ENCODE peak calls at places on chromosomes 13 and 19, in four cellular contexts. One of them, this sample, is unnamed.

GRCh38 chr19:16263115-16263839 is 61.3 kb upstream of the KLF2 start:
- DNase-seq in stimulated activated CD4-positive, alpha-beta T cell treated with anti-CD3 and anti-CD28 coated beads, TNF-alpha, amount 100 ng/mL, for 24 hours: no peak
- DNase-seq in G401: no peak
- DNase-seq in HTR-8/SVneo: no peak
- DNase-seq in this sample: no peak

GRCh38 chr13:20702945-20703784 is at the start of gene IL17D:
- DNase-seq in stimulated activated CD4-positive, alpha-beta T cell treated with anti-CD3 and anti-CD28 coated beads, TNF-alpha, amount 100 ng/mL, for 24 hours: no peak
- DNase-seq in G401: peak
- DNase-seq in HTR-8/SVneo: no peak
- DNase-seq in this sample: peak

GRCh38 chr13:29100739-29101138 is 280.6 kb downstream of the MTUS2 start:
- DNase-seq in stimulated activated CD4-positive, alpha-beta T cell treated with anti-CD3 and anti-CD28 coated beads, TNF-alpha, amount 100 ng/mL, for 24 hours: no peak
- DNase-seq in G401: no peak
- DNase-seq in HTR-8/SVneo: no peak
- DNase-seq in this sample: no peak

GRCh38 chr13:79662882-79663281 is 181.9 kb downstream of the NDFIP2 start:
- DNase-seq in stimulated activated CD4-positive, alpha-beta T cell treated with anti-CD3 and anti-CD28 coated beads, TNF-alpha, amount 100 ng/mL, for 24 hours: no peak
- DNase-seq in G401: peak
- DNase-seq in HTR-8/SVneo: no peak
- DNase-seq in this sample: peak

GRCh38 chr19:47097396-47098217 is 16.0 kb downstream of the ZC3H4 start:
- DNase-seq in stimulated activated CD4-positive, alpha-beta T cell treated with anti-CD3 and anti-CD28 coated beads, TNF-alpha, amount 100 ng/mL, for 24 hours: no peak
- DNase-seq in G401: peak
- DNase-seq in HTR-8/SVneo: no peak
- DNase-seq in this sample: peak

GRCh38 chr19:51689751-51690358 is 3.3 kb upstream of the SPACA6 start:
- DNase-seq in stimulated activated CD4-positive, alpha-beta T cell treated with anti-CD3 and anti-CD28 coated beads, TNF-alpha, amount 100 ng/mL, for 24 hours: no peak
- DNase-seq in G401: peak
- DNase-seq in HTR-8/SVneo: no peak
- DNase-seq in this sample: no peak

GRCh38 chr13:84400711-84401110 is 518.4 kb upstream of the SLITRK1 start:
- DNase-seq in stimulated activated CD4-positive, alpha-beta T cell treated with anti-CD3 and anti-CD28 coated beads, TNF-alpha, amount 100 ng/mL, for 24 hours: no peak
- DNase-seq in G401: no peak
- DNase-seq in HTR-8/SVneo: peak
- DNase-seq in this sample: no peak

GRCh38 chr19:33849551-33850147 is 53.0 kb downstream of the KCTD15 start:
- DNase-seq in stimulated activated CD4-positive, alpha-beta T cell treated with anti-CD3 and anti-CD28 coated beads, TNF-alpha, amount 100 ng/mL, for 24 hours: no peak
- DNase-seq in G401: no peak
- DNase-seq in HTR-8/SVneo: no peak
- DNase-seq in this sample: no peak

GRCh38 chr13:42486711-42487198 is 87.2 kb upstream of the TNFSF11 start:
- DNase-seq in stimulated activated CD4-positive, alpha-beta T cell treated with anti-CD3 and anti-CD28 coated beads, TNF-alpha, amount 100 ng/mL, for 24 hours: no peak
- DNase-seq in G401: no peak
- DNase-seq in HTR-8/SVneo: peak
- DNase-seq in this sample: no peak

GRCh38 chr19:35328851-35329285 is at the start of gene CD22:
- DNase-seq in stimulated activated CD4-positive, alpha-beta T cell treated with anti-CD3 and anti-CD28 coated beads, TNF-alpha, amount 100 ng/mL, for 24 hours: no peak
- DNase-seq in G401: no peak
- DNase-seq in HTR-8/SVneo: no peak
- DNase-seq in this sample: no peak

GRCh38 chr13:51970251-51970793 is 40.9 kb downstream of the ATP7B start:
- DNase-seq in stimulated activated CD4-positive, alpha-beta T cell treated with anti-CD3 and anti-CD28 coated beads, TNF-alpha, amount 100 ng/mL, for 24 hours: no peak
- DNase-seq in G401: no peak
- DNase-seq in HTR-8/SVneo: no peak
- DNase-seq in this sample: no peak

GRCh38 chr19:49339364-49340068 is 4.3 kb downstream of the CD37 start:
- DNase-seq in stimulated activated CD4-positive, alpha-beta T cell treated with anti-CD3 and anti-CD28 coated beads, TNF-alpha, amount 100 ng/mL, for 24 hours: no peak
- DNase-seq in G401: peak
- DNase-seq in HTR-8/SVneo: no peak
- DNase-seq in this sample: peak

GRCh38 chr13:48709213-48709612 is 55.5 kb downstream of the CYSLTR2 start:
- DNase-seq in stimulated activated CD4-positive, alpha-beta T cell treated with anti-CD3 and anti-CD28 coated beads, TNF-alpha, amount 100 ng/mL, for 24 hours: no peak
- DNase-seq in G401: no peak
- DNase-seq in HTR-8/SVneo: no peak
- DNase-seq in this sample: no peak

GRCh38 chr19:51029718-51030117 is 3.3 kb upstream of the KLK11 start:
- DNase-seq in stimulated activated CD4-positive, alpha-beta T cell treated with anti-CD3 and anti-CD28 coated beads, TNF-alpha, amount 100 ng/mL, for 24 hours: no peak
- DNase-seq in G401: no peak
- DNase-seq in HTR-8/SVneo: no peak
- DNase-seq in this sample: no peak

GRCh38 chr13:53073711-53074110 is 45.1 kb downstream of the OLFM4 start:
- DNase-seq in stimulated activated CD4-positive, alpha-beta T cell treated with anti-CD3 and anti-CD28 coated beads, TNF-alpha, amount 100 ng/mL, for 24 hours: no peak
- DNase-seq in G401: no peak
- DNase-seq in HTR-8/SVneo: no peak
- DNase-seq in this sample: no peak

GRCh38 chr19:2087621-2088100 is 8.5 kb downstream of the MOB3A start:
- DNase-seq in stimulated activated CD4-positive, alpha-beta T cell treated with anti-CD3 and anti-CD28 coated beads, TNF-alpha, amount 100 ng/mL, for 24 hours: no peak
- DNase-seq in G401: no peak
- DNase-seq in HTR-8/SVneo: no peak
- DNase-seq in this sample: no peak

GRCh38 chr13:98267080-98267912 is 90.2 kb upstream of the RNF113B start:
- DNase-seq in stimulated activated CD4-positive, alpha-beta T cell treated with anti-CD3 and anti-CD28 coated beads, TNF-alpha, amount 100 ng/mL, for 24 hours: no peak
- DNase-seq in G401: no peak
- DNase-seq in HTR-8/SVneo: no peak
- DNase-seq in this sample: peak

GRCh38 chr19:7292950-7293794 is 1.0 kb downstream of the INSR start:
- DNase-seq in stimulated activated CD4-positive, alpha-beta T cell treated with anti-CD3 and anti-CD28 coated beads, TNF-alpha, amount 100 ng/mL, for 24 hours: no peak
- DNase-seq in G401: no peak
- DNase-seq in HTR-8/SVneo: no peak
- DNase-seq in this sample: peak

GRCh38 chr19:46919324-46919723 is 58.5 kb downstream of the ARHGAP35 start:
- DNase-seq in stimulated activated CD4-positive, alpha-beta T cell treated with anti-CD3 and anti-CD28 coated beads, TNF-alpha, amount 100 ng/mL, for 24 hours: no peak
- DNase-seq in G401: no peak
- DNase-seq in HTR-8/SVneo: no peak
- DNase-seq in this sample: no peak

GRCh38 chr13:113726961-113727411 is 32.0 kb upstream of the TMEM255B start:
- DNase-seq in stimulated activated CD4-positive, alpha-beta T cell treated with anti-CD3 and anti-CD28 coated beads, TNF-alpha, amount 100 ng/mL, for 24 hours: no peak
- DNase-seq in G401: peak
- DNase-seq in HTR-8/SVneo: no peak
- DNase-seq in this sample: peak

GRCh38 chr19:28581468-28581770 is 631.5 kb downstream of the UQCRFS1 start:
- DNase-seq in stimulated activated CD4-positive, alpha-beta T cell treated with anti-CD3 and anti-CD28 coated beads, TNF-alpha, amount 100 ng/mL, for 24 hours: no peak
- DNase-seq in G401: no peak
- DNase-seq in HTR-8/SVneo: no peak
- DNase-seq in this sample: no peak

GRCh38 chr13:71922191-71922590 is 55.2 kb upstream of the DACH1 start:
- DNase-seq in stimulated activated CD4-positive, alpha-beta T cell treated with anti-CD3 and anti-CD28 coated beads, TNF-alpha, amount 100 ng/mL, for 24 hours: no peak
- DNase-seq in G401: no peak
- DNase-seq in HTR-8/SVneo: no peak
- DNase-seq in this sample: no peak

GRCh38 chr19:33376931-33377557 is 3.5 kb downstream of the CEBPG start:
- DNase-seq in stimulated activated CD4-positive, alpha-beta T cell treated with anti-CD3 and anti-CD28 coated beads, TNF-alpha, amount 100 ng/mL, for 24 hours: no peak
- DNase-seq in G401: no peak
- DNase-seq in HTR-8/SVneo: no peak
- DNase-seq in this sample: no peak

GRCh38 chr19:1855040-1855827 is 7.0 kb upstream of the REXO1 start:
- DNase-seq in stimulated activated CD4-positive, alpha-beta T cell treated with anti-CD3 and anti-CD28 coated beads, TNF-alpha, amount 100 ng/mL, for 24 hours: peak
- DNase-seq in G401: peak
- DNase-seq in HTR-8/SVneo: no peak
- DNase-seq in this sample: peak

GRCh38 chr19:19399733-19400438 is 5.6 kb upstream of the GATAD2A start:
- DNase-seq in stimulated activated CD4-positive, alpha-beta T cell treated with anti-CD3 and anti-CD28 coated beads, TNF-alpha, amount 100 ng/mL, for 24 hours: no peak
- DNase-seq in G401: peak
- DNase-seq in HTR-8/SVneo: no peak
- DNase-seq in this sample: no peak

GRCh38 chr19:51687791-51688664 is 5.1 kb upstream of the SPACA6 start:
- DNase-seq in stimulated activated CD4-positive, alpha-beta T cell treated with anti-CD3 and anti-CD28 coated beads, TNF-alpha, amount 100 ng/mL, for 24 hours: no peak
- DNase-seq in G401: peak
- DNase-seq in HTR-8/SVneo: peak
- DNase-seq in this sample: peak

GRCh38 chr19:41302624-41303351 is 7.2 kb upstream of the CCDC97 start:
- DNase-seq in stimulated activated CD4-positive, alpha-beta T cell treated with anti-CD3 and anti-CD28 coated beads, TNF-alpha, amount 100 ng/mL, for 24 hours: peak
- DNase-seq in G401: no peak
- DNase-seq in HTR-8/SVneo: no peak
- DNase-seq in this sample: no peak

GRCh38 chr19:10871711-10872550 is 578 bp downstream of the CARM1 start:
- DNase-seq in stimulated activated CD4-positive, alpha-beta T cell treated with anti-CD3 and anti-CD28 coated beads, TNF-alpha, amount 100 ng/mL, for 24 hours: peak
- DNase-seq in G401: no peak
- DNase-seq in HTR-8/SVneo: no peak
- DNase-seq in this sample: peak

GRCh38 chr13:27338816-27339215 is 68.2 kb downstream of the RASL11A start:
- DNase-seq in stimulated activated CD4-positive, alpha-beta T cell treated with anti-CD3 and anti-CD28 coated beads, TNF-alpha, amount 100 ng/mL, for 24 hours: no peak
- DNase-seq in G401: no peak
- DNase-seq in HTR-8/SVneo: no peak
- DNase-seq in this sample: no peak

GRCh38 chr13:77492982-77493381 is 42.5 kb upstream of the SCEL start:
- DNase-seq in stimulated activated CD4-positive, alpha-beta T cell treated with anti-CD3 and anti-CD28 coated beads, TNF-alpha, amount 100 ng/mL, for 24 hours: no peak
- DNase-seq in G401: peak
- DNase-seq in HTR-8/SVneo: no peak
- DNase-seq in this sample: peak

GRCh38 chr13:108974686-108975085 is 345.3 kb downstream of the MYO16 start:
- DNase-seq in stimulated activated CD4-positive, alpha-beta T cell treated with anti-CD3 and anti-CD28 coated beads, TNF-alpha, amount 100 ng/mL, for 24 hours: no peak
- DNase-seq in G401: no peak
- DNase-seq in HTR-8/SVneo: no peak
- DNase-seq in this sample: no peak

GRCh38 chr19:13918726-13919411 is 12.9 kb downstream of the CC2D1A start:
- DNase-seq in stimulated activated CD4-positive, alpha-beta T cell treated with anti-CD3 and anti-CD28 coated beads, TNF-alpha, amount 100 ng/mL, for 24 hours: no peak
- DNase-seq in G401: no peak
- DNase-seq in HTR-8/SVneo: no peak
- DNase-seq in this sample: no peak

GRCh38 chr13:30355405-30355741 is 48.0 kb upstream of the KATNAL1 start:
- DNase-seq in stimulated activated CD4-positive, alpha-beta T cell treated with anti-CD3 and anti-CD28 coated beads, TNF-alpha, amount 100 ng/mL, for 24 hours: no peak
- DNase-seq in G401: no peak
- DNase-seq in HTR-8/SVneo: no peak
- DNase-seq in this sample: no peak

GRCh38 chr13:35514801-35515502 is 38.5 kb upstream of the MAB21L1 start:
- DNase-seq in stimulated activated CD4-positive, alpha-beta T cell treated with anti-CD3 and anti-CD28 coated beads, TNF-alpha, amount 100 ng/mL, for 24 hours: no peak
- DNase-seq in G401: peak
- DNase-seq in HTR-8/SVneo: no peak
- DNase-seq in this sample: no peak

GRCh38 chr19:1275976-1276619 is 768 bp downstream of the FAM174C start:
- DNase-seq in stimulated activated CD4-positive, alpha-beta T cell treated with anti-CD3 and anti-CD28 coated beads, TNF-alpha, amount 100 ng/mL, for 24 hours: no peak
- DNase-seq in G401: no peak
- DNase-seq in HTR-8/SVneo: no peak
- DNase-seq in this sample: no peak

GRCh38 chr13:75787249-75787940 is 151.3 kb downstream of the LMO7 start:
- DNase-seq in stimulated activated CD4-positive, alpha-beta T cell treated with anti-CD3 and anti-CD28 coated beads, TNF-alpha, amount 100 ng/mL, for 24 hours: no peak
- DNase-seq in G401: no peak
- DNase-seq in HTR-8/SVneo: no peak
- DNase-seq in this sample: no peak

GRCh38 chr13:96573563-96573962 is 420.7 kb downstream of the OXGR1 start:
- DNase-seq in stimulated activated CD4-positive, alpha-beta T cell treated with anti-CD3 and anti-CD28 coated beads, TNF-alpha, amount 100 ng/mL, for 24 hours: no peak
- DNase-seq in G401: no peak
- DNase-seq in HTR-8/SVneo: no peak
- DNase-seq in this sample: no peak

This sample was measured in mucosa of descending colon.